ENCODE peak calls at places on chromosomes 6 and 20, in eight cellular contexts. N, M, W, Y, X, J, S and E are unnamed samples.

GRCh38 chr6:28943557-28944411 is 20.0 kb upstream of the TRIM27 start:
- DNase-seq in N (peak; percentile 35), M (peak; percentile 54), W (peak; percentile 67), Y (peak; percentile 70), X (peak; percentile 46), J (peak; percentile 10), S (peak; percentile 69), E (peak; percentile 86)

GRCh38 chr6:145875496-145876244 is 61.1 kb upstream of the FBXO30 start:
- DNase-seq in N (no peak), M (no peak), W (no peak), Y (no peak), X (no peak), J (no peak), S (no peak), E (no peak)

GRCh38 chr20:2524435-2525272 is 11.7 kb upstream of the TMC2 start:
- DNase-seq in N (peak; percentile 91), M (peak; percentile 68), W (peak; percentile 48), Y (peak; percentile 65), X (peak; percentile 77), J (peak; percentile 61), S (peak; percentile 88), E (peak; percentile 88)

GRCh38 chr20:54070187-54070987 is at the start of gene BCAS1:
- DNase-seq in N (no peak), M (no peak), W (peak; percentile 9), Y (no peak), X (no peak), J (no peak), S (no peak), E (no peak)

GRCh38 chr6:49423817-49424216 is 39.2 kb downstream of the MMUT start:
- DNase-seq in N (no peak), M (no peak), W (peak; percentile 16), Y (peak; percentile 33), X (no peak), J (no peak), S (no peak), E (peak; percentile 6)

GRCh38 chr20:50298554-50299324 is 108.1 kb downstream of the CEBPB start:
- DNase-seq in N (no peak), M (no peak), W (no peak), Y (no peak), X (no peak), J (no peak), S (no peak), E (no peak)

GRCh38 chr6:36195471-36196048 is 984 bp upstream of the BRPF3 start:
- DNase-seq in N (no peak), M (no peak), W (no peak), Y (no peak), X (no peak), J (no peak), S (no peak), E (peak; percentile 2)

GRCh38 chr6:21742238-21742660 is 148.7 kb downstream of the SOX4 start:
- DNase-seq in N (no peak), M (peak; percentile 96), W (no peak), Y (no peak), X (no peak), J (no peak), S (no peak), E (no peak)

GRCh38 chr6:54014440-54014839 is 96.8 kb upstream of the MLIP start:
- DNase-seq in N (no peak), M (no peak), W (no peak), Y (no peak), X (no peak), J (no peak), S (no peak), E (peak; percentile 5)

GRCh38 chr6:22784611-22785010 is 215.2 kb downstream of the HDGFL1 start:
- DNase-seq in N (no peak), M (peak; percentile 27), W (no peak), Y (no peak), X (no peak), J (no peak), S (no peak), E (no peak)

GRCh38 chr20:49831022-49831769 is 18.6 kb downstream of the SLC9A8 start:
- DNase-seq in N (no peak), M (peak; percentile 40), W (no peak), Y (no peak), X (no peak), J (no peak), S (no peak), E (no peak)

GRCh38 chr6:144195671-144196070 is 45.4 kb downstream of the STX11 start:
- DNase-seq in N (no peak), M (peak; percentile 61), W (no peak), Y (no peak), X (no peak), J (no peak), S (no peak), E (no peak)

GRCh38 chr20:38181971-38182370 is 16.9 kb upstream of the TGM2 start:
- DNase-seq in N (no peak), M (no peak), W (no peak), Y (no peak), X (no peak), J (no peak), S (no peak), E (no peak)

GRCh38 chr6:26520088-26520839 is 17.9 kb upstream of the HMGN4 start:
- DNase-seq in N (peak; percentile 25), M (peak; percentile 65), W (no peak), Y (no peak), X (no peak), J (peak; percentile 26), S (no peak), E (peak; percentile 60)